ENCODE peak calls at places on chromosomes 4 and X, in six cellular contexts. X is tibial artery; Z is activated T-cell treated with anti-CD3 and anti-CD28 coated beads for 24 hours; K is CD8-positive, alpha-beta T cell; G is ecto neural progenitor cell; I is NCI-H1048. S is an unnamed sample.

GRCh38 chr4:41613782-41614181 is 75.8 kb downstream of the LIMCH1 start:
- DNase-seq in X (no peak), Z (no peak), K (no peak), G (no peak), I (no peak), S (no peak)

GRCh38 chrX:46994096-46994495 is 81.9 kb downstream of the JADE3 start:
- DNase-seq in X (no peak), Z (no peak), K (no peak), G (no peak), I (no peak), S (no peak)

GRCh38 chr4:146165840-146166239 is 9.7 kb upstream of the LSM6 start:
- DNase-seq in X (no peak), Z (no peak), K (no peak), G (no peak), I (no peak), S (no peak)

GRCh38 chr4:158791588-158791987 is 22.8 kb downstream of the FNIP2 start:
- DNase-seq in X (no peak), Z (no peak), K (no peak), G (no peak), I (no peak), S (no peak)

GRCh38 chr4:25878676-25879075 is 15.9 kb upstream of the SEL1L3 start:
- DNase-seq in X (no peak), Z (no peak), K (no peak), G (no peak), I (no peak), S (no peak)

GRCh38 chr4:2338754-2339457 is 77.0 kb upstream of the MXD4 start:
- DNase-seq in X (no peak), Z (no peak), K (peak), G (peak), I (no peak), S (peak)

GRCh38 chrX:39721570-39722279 is 376.0 kb downstream of the BCOR start:
- DNase-seq in X (no peak), Z (no peak), K (no peak), G (no peak), I (no peak), S (no peak)

GRCh38 chr4:122963222-122963621 is 40.8 kb upstream of the NUDT6 start:
- DNase-seq in X (no peak), Z (no peak), K (no peak), G (no peak), I (no peak), S (no peak)

GRCh38 chr4:139176299-139177048 is 544 bp downstream of the ELF2 start:
- DNase-seq in X (peak), Z (peak), K (peak), G (peak), I (no peak), S (peak)

GRCh38 chr4:173046818-173047217 is 121.8 kb upstream of the GALNT7 start:
- DNase-seq in X (no peak), Z (no peak), K (no peak), G (no peak), I (no peak), S (no peak)

GRCh38 chr4:165698272-165698671 is 174.8 kb upstream of the TLL1 start:
- DNase-seq in X (no peak), Z (no peak), K (no peak), G (no peak), I (no peak), S (no peak)

GRCh38 chrX:5242091-5242790 is 986.4 kb downstream of the NLGN4X start:
- DNase-seq in X (no peak), Z (no peak), K (no peak), G (no peak), I (no peak), S (no peak)

GRCh38 chr4:12041828-12042227 is 613.1 kb upstream of the HS3ST1 start:
- DNase-seq in X (no peak), Z (no peak), K (no peak), G (no peak), I (no peak), S (no peak)

GRCh38 chr4:55947912-55948725 is 626 bp upstream of the CEP135 start:
- DNase-seq in X (no peak), Z (peak), K (no peak), G (no peak), I (no peak), S (no peak)